ENCODE peak calls at places on chromosomes 11 and 22, in eight cellular contexts. One of them, this sample, is unnamed.

GRCh38 chr22:40212126-40212525 is 34.4 kb downstream of the TNRC6B start:
- DNase-seq in A549: no peak
- DNase-seq in GM13977: no peak
- DNase-seq in bronchial epithelial cell: no peak
- DNase-seq in CD4-positive, alpha-beta T cell: no peak
- DNase-seq in RWPE2: no peak
- DNase-seq in GM23338: no peak
- DNase-seq in H1: no peak
- DNase-seq in this sample: no peak

GRCh38 chr11:124801014-124801413 is 808 bp upstream of the MSANTD2 start:
- DNase-seq in A549: no peak
- DNase-seq in GM13977: no peak
- DNase-seq in bronchial epithelial cell: peak; percentile 61
- DNase-seq in CD4-positive, alpha-beta T cell: no peak
- DNase-seq in RWPE2: no peak
- DNase-seq in GM23338: no peak
- DNase-seq in H1: no peak
- DNase-seq in this sample: peak; percentile 53

GRCh38 chr11:57311109-57311936 is 13.4 kb downstream of the TNKS1BP1 start:
- DNase-seq in A549: peak; percentile 92
- DNase-seq in GM13977: peak; percentile 94
- DNase-seq in bronchial epithelial cell: peak; percentile 92
- DNase-seq in CD4-positive, alpha-beta T cell: no peak
- DNase-seq in RWPE2: peak; percentile 97
- DNase-seq in GM23338: peak; percentile 97
- DNase-seq in H1: peak; percentile 83
- DNase-seq in this sample: peak; percentile 97

GRCh38 chr11:134522782-134523570 is 110.9 kb upstream of the B3GAT1 start:
- DNase-seq in A549: no peak
- DNase-seq in GM13977: no peak
- DNase-seq in bronchial epithelial cell: no peak
- DNase-seq in CD4-positive, alpha-beta T cell: no peak
- DNase-seq in RWPE2: peak; percentile 30
- DNase-seq in GM23338: no peak
- DNase-seq in H1: no peak
- DNase-seq in this sample: no peak

GRCh38 chr11:73182824-73183321 is 35.2 kb upstream of the P2RY2 start:
- DNase-seq in A549: no peak
- DNase-seq in GM13977: no peak
- DNase-seq in bronchial epithelial cell: no peak
- DNase-seq in CD4-positive, alpha-beta T cell: no peak
- DNase-seq in RWPE2: peak; percentile 17
- DNase-seq in GM23338: peak; percentile 21
- DNase-seq in H1: no peak
- DNase-seq in this sample: no peak

GRCh38 chr11:34154059-34154875 is 48.8 kb downstream of the NAT10 start:
- DNase-seq in A549: no peak
- DNase-seq in GM13977: no peak
- DNase-seq in bronchial epithelial cell: no peak
- DNase-seq in CD4-positive, alpha-beta T cell: no peak
- DNase-seq in RWPE2: no peak
- DNase-seq in GM23338: no peak
- DNase-seq in H1: no peak
- DNase-seq in this sample: no peak

GRCh38 chr11:64566042-64566914 is 24.7 kb upstream of the SLC22A12 start:
- DNase-seq in A549: peak; percentile 83
- DNase-seq in GM13977: no peak
- DNase-seq in bronchial epithelial cell: peak; percentile 87
- DNase-seq in CD4-positive, alpha-beta T cell: peak; percentile 28
- DNase-seq in RWPE2: peak; percentile 75
- DNase-seq in GM23338: peak; percentile 90
- DNase-seq in H1: no peak
- DNase-seq in this sample: peak; percentile 94

GRCh38 chr22:47618180-47618579 is 855.7 kb downstream of the TBC1D22A start:
- DNase-seq in A549: no peak
- DNase-seq in GM13977: no peak
- DNase-seq in bronchial epithelial cell: no peak
- DNase-seq in CD4-positive, alpha-beta T cell: no peak
- DNase-seq in RWPE2: no peak
- DNase-seq in GM23338: no peak
- DNase-seq in H1: no peak
- DNase-seq in this sample: no peak

GRCh38 chr11:77127969-77128691 is at the start of gene MYO7A:
- DNase-seq in A549: no peak
- DNase-seq in GM13977: no peak
- DNase-seq in bronchial epithelial cell: no peak
- DNase-seq in CD4-positive, alpha-beta T cell: no peak
- DNase-seq in RWPE2: no peak
- DNase-seq in GM23338: peak; percentile 64
- DNase-seq in H1: no peak
- DNase-seq in this sample: no peak

GRCh38 chr11:119448380-119448779 is 25.4 kb upstream of the THY1 start:
- DNase-seq in A549: no peak
- DNase-seq in GM13977: no peak
- DNase-seq in bronchial epithelial cell: no peak
- DNase-seq in CD4-positive, alpha-beta T cell: no peak
- DNase-seq in RWPE2: no peak
- DNase-seq in GM23338: no peak
- DNase-seq in H1: no peak
- DNase-seq in this sample: no peak

GRCh38 chr11:92962444-92962843 is 7.0 kb upstream of the MTNR1B start:
- DNase-seq in A549: no peak
- DNase-seq in GM13977: no peak
- DNase-seq in bronchial epithelial cell: no peak
- DNase-seq in CD4-positive, alpha-beta T cell: no peak
- DNase-seq in RWPE2: no peak
- DNase-seq in GM23338: no peak
- DNase-seq in H1: no peak
- DNase-seq in this sample: no peak

GRCh38 chr11:58575377-58576020 is at the start of gene LPXN:
- DNase-seq in A549: no peak
- DNase-seq in GM13977: peak; percentile 25
- DNase-seq in bronchial epithelial cell: peak; percentile 76
- DNase-seq in CD4-positive, alpha-beta T cell: peak; percentile 45
- DNase-seq in RWPE2: no peak
- DNase-seq in GM23338: no peak
- DNase-seq in H1: no peak
- DNase-seq in this sample: peak; percentile 24

GRCh38 chr11:87453531-87454089 is 415.9 kb downstream of the TMEM135 start:
- DNase-seq in A549: no peak
- DNase-seq in GM13977: no peak
- DNase-seq in bronchial epithelial cell: no peak
- DNase-seq in CD4-positive, alpha-beta T cell: no peak
- DNase-seq in RWPE2: no peak
- DNase-seq in GM23338: no peak
- DNase-seq in H1: no peak
- DNase-seq in this sample: no peak

DNA sequence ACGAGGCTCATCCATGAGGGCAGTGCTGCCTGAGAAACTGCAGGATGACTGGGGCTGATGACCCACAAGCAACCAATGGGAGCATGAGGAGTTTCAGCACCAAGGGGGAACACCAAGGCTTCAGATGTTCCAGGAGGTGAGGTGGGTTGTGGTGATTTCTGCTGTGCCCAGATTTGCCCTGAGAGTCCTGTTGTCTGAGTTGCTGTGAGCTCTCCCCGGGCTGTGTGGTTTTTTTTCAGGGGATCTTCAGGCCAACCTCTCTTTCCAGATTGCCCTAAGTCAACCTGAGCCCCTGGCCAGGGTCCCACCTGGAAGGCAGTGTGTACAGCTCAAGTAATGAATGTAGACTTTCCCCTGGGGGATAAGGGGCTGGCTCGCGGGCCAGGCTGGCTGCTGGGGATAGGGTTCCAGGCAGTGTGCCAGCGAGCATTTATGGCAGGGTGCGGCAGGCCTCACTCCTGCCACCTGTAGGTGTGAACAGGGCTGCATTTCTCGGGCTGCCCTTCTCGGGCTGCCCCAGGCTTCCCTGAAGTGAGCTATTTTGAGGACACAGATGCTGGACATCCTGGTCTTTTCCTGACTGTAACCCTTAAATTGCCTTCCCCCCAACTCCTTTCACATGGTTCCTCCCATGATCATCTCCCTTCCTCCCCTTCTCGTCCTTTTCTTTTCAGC is 9.8 kb downstream of the SLC22A6 start:
- DNase-seq in A549: peak; percentile 38
- DNase-seq in GM13977: no peak
- DNase-seq in bronchial epithelial cell: peak; percentile 8
- DNase-seq in CD4-positive, alpha-beta T cell: no peak
- DNase-seq in RWPE2: no peak
- DNase-seq in GM23338: peak; percentile 81
- DNase-seq in H1: peak; percentile 25
- DNase-seq in this sample: peak; percentile 61
- TF ChIP-seq CTCF in A549: peak; percentile 47
- TF ChIP-seq CTCF in GM13977: peak; percentile 39
- TF ChIP-seq CTCF in bronchial epithelial cell: peak; percentile 64
- TF ChIP-seq CTCF in CD4-positive, alpha-beta T cell: peak; percentile 10
- TF ChIP-seq CTCF in RWPE2: peak; percentile 39
- TF ChIP-seq CTCF in GM23338: peak; percentile 64
- TF ChIP-seq CTCF in H1: peak; percentile 90
- TF ChIP-seq CTCF in this sample: peak; percentile 56

GRCh38 chr11:55714982-55715888 is 53.2 kb downstream of the OR4C6 start:
- DNase-seq in A549: peak; percentile 19
- DNase-seq in GM13977: no peak
- DNase-seq in bronchial epithelial cell: no peak
- DNase-seq in CD4-positive, alpha-beta T cell: no peak
- DNase-seq in RWPE2: no peak
- DNase-seq in GM23338: peak; percentile 57
- DNase-seq in H1: no peak
- DNase-seq in this sample: no peak
- TF ChIP-seq CTCF in A549: no peak
- TF ChIP-seq CTCF in GM13977: peak; percentile 47
- TF ChIP-seq CTCF in bronchial epithelial cell: no peak
- TF ChIP-seq CTCF in CD4-positive, alpha-beta T cell: no peak
- TF ChIP-seq CTCF in RWPE2: peak; percentile 16
- TF ChIP-seq CTCF in GM23338: peak; percentile 66
- TF ChIP-seq CTCF in H1: peak; percentile 54
- TF ChIP-seq CTCF in this sample: no peak

GRCh38 chr11:367956-368413 is 1.3 kb upstream of the B4GALNT4 start:
- DNase-seq in A549: no peak
- DNase-seq in GM13977: no peak
- DNase-seq in bronchial epithelial cell: no peak
- DNase-seq in CD4-positive, alpha-beta T cell: no peak
- DNase-seq in RWPE2: no peak
- DNase-seq in GM23338: peak; percentile 72
- DNase-seq in H1: no peak
- DNase-seq in this sample: no peak
- TF ChIP-seq CTCF in A549: no peak
- TF ChIP-seq CTCF in GM13977: no peak
- TF ChIP-seq CTCF in bronchial epithelial cell: no peak
- TF ChIP-seq CTCF in CD4-positive, alpha-beta T cell: no peak
- TF ChIP-seq CTCF in RWPE2: no peak
- TF ChIP-seq CTCF in GM23338: no peak
- TF ChIP-seq CTCF in H1: no peak
- TF ChIP-seq CTCF in this sample: no peak

DNA sequence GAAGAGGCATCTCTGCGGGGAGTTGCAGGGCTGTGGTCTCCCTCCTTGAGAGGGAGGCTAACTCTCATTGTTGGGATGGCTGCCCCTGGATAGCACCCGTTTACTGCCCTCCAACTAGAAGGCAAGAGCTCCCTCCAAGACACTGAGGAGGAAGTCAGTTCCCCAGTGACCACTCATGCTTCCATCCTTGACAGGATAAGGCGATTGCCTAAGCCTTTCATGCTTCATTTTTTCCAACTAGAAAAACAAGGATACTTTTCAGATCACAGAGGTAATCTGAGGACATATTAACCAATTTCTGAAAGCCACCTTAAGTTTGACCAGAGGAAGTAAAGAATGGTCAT is 186.6 kb downstream of the MAML2 start:
- DNase-seq in A549: no peak
- DNase-seq in GM13977: no peak
- DNase-seq in bronchial epithelial cell: no peak
- DNase-seq in CD4-positive, alpha-beta T cell: no peak
- DNase-seq in RWPE2: no peak
- DNase-seq in GM23338: no peak
- DNase-seq in H1: no peak
- DNase-seq in this sample: no peak
- TF ChIP-seq CTCF in A549: no peak
- TF ChIP-seq CTCF in GM13977: no peak
- TF ChIP-seq CTCF in bronchial epithelial cell: no peak
- TF ChIP-seq CTCF in CD4-positive, alpha-beta T cell: no peak
- TF ChIP-seq CTCF in RWPE2: no peak
- TF ChIP-seq CTCF in GM23338: no peak
- TF ChIP-seq CTCF in H1: no peak
- TF ChIP-seq CTCF in this sample: no peak

GRCh38 chr22:19495562-19496323 is 16.0 kb downstream of the CDC45 start:
- DNase-seq in A549: peak; percentile 18
- DNase-seq in GM13977: no peak
- DNase-seq in bronchial epithelial cell: peak; percentile 52
- DNase-seq in CD4-positive, alpha-beta T cell: no peak
- DNase-seq in RWPE2: no peak
- DNase-seq in GM23338: peak; percentile 48
- DNase-seq in H1: no peak
- DNase-seq in this sample: peak; percentile 32
- TF ChIP-seq CTCF in A549: no peak
- TF ChIP-seq CTCF in GM13977: peak; percentile 8
- TF ChIP-seq CTCF in bronchial epithelial cell: peak; percentile 40
- TF ChIP-seq CTCF in CD4-positive, alpha-beta T cell: peak; percentile 39
- TF ChIP-seq CTCF in RWPE2: no peak
- TF ChIP-seq CTCF in GM23338: peak; percentile 35
- TF ChIP-seq CTCF in H1: no peak
- TF ChIP-seq CTCF in this sample: peak; percentile 15

GRCh38 chr11:14308897-14309387 is 50.0 kb downstream of the RRAS2 start:
- DNase-seq in A549: no peak
- DNase-seq in GM13977: no peak
- DNase-seq in bronchial epithelial cell: no peak
- DNase-seq in CD4-positive, alpha-beta T cell: no peak
- DNase-seq in RWPE2: no peak
- DNase-seq in GM23338: no peak
- DNase-seq in H1: no peak
- DNase-seq in this sample: no peak
- TF ChIP-seq CTCF in A549: no peak
- TF ChIP-seq CTCF in GM13977: no peak
- TF ChIP-seq CTCF in bronchial epithelial cell: no peak
- TF ChIP-seq CTCF in CD4-positive, alpha-beta T cell: peak; percentile 5
- TF ChIP-seq CTCF in RWPE2: peak; percentile 44
- TF ChIP-seq CTCF in GM23338: no peak
- TF ChIP-seq CTCF in H1: no peak
- TF ChIP-seq CTCF in this sample: no peak